ENCODE peak calls at places on chromosomes 1 and 21, in six cellular contexts. One of them, this sample, is unnamed.

GRCh38 chr1:44336668-44337067 is 18.4 kb downstream of the ERI3 start:
- DNase-seq in WTC11: no peak
- DNase-seq in A549: no peak
- DNase-seq in HCT116: no peak
- DNase-seq in H1: no peak
- DNase-seq in HepG2: no peak
- DNase-seq in this sample: no peak

GRCh38 chr1:3898994-3899775 is 887 bp downstream of the C1orf174 start:
- DNase-seq in H1: no peak
- DNase-seq in HepG2: peak
- DNase-seq in WTC11: no peak
- DNase-seq in HCT116: no peak
- DNase-seq in A549: peak
- DNase-seq in this sample: peak

GRCh38 chr1:25501235-25502058 is 42.0 kb upstream of the LDLRAP1 start:
- DNase-seq in H1: peak
- DNase-seq in WTC11: peak
- DNase-seq in A549: no peak
- DNase-seq in HCT116: peak
- DNase-seq in HepG2: peak
- DNase-seq in this sample: no peak

GRCh38 chr1:244436336-244437102 is 15.2 kb downstream of the ADSS2 start:
- DNase-seq in HepG2: no peak
- DNase-seq in A549: no peak
- DNase-seq in HCT116: no peak
- DNase-seq in H1: no peak
- DNase-seq in WTC11: no peak
- DNase-seq in this sample: no peak

GRCh38 chr1:193054169-193054675 is 4.9 kb downstream of the UCHL5 start:
- DNase-seq in H1: no peak
- DNase-seq in HepG2: no peak
- DNase-seq in HCT116: no peak
- DNase-seq in WTC11: no peak
- DNase-seq in A549: no peak
- DNase-seq in this sample: no peak

GRCh38 chr1:86811539-86811938 is 102.4 kb downstream of the SELENOF start:
- DNase-seq in HCT116: no peak
- DNase-seq in H1: peak
- DNase-seq in HepG2: peak
- DNase-seq in WTC11: peak
- DNase-seq in A549: no peak
- DNase-seq in this sample: no peak

GRCh38 chr1:27372022-27372807 is 2.4 kb downstream of the FCN3 start:
- DNase-seq in HepG2: no peak
- DNase-seq in HCT116: no peak
- DNase-seq in H1: no peak
- DNase-seq in WTC11: no peak
- DNase-seq in A549: no peak
- DNase-seq in this sample: no peak

GRCh38 chr1:23478896-23479790 is 4.8 kb downstream of the ASAP3 start:
- DNase-seq in HepG2: peak
- DNase-seq in WTC11: no peak
- DNase-seq in HCT116: no peak
- DNase-seq in H1: no peak
- DNase-seq in A549: no peak
- DNase-seq in this sample: no peak

GRCh38 chr1:31701137-31701736 is 2.6 kb downstream of the COL16A1 start:
- DNase-seq in A549: peak
- DNase-seq in WTC11: no peak
- DNase-seq in HepG2: peak
- DNase-seq in H1: no peak
- DNase-seq in HCT116: no peak
- DNase-seq in this sample: peak

GRCh38 chr1:28893403-28894102 is 20.8 kb upstream of the EPB41 start:
- DNase-seq in A549: no peak
- DNase-seq in WTC11: peak
- DNase-seq in HepG2: no peak
- DNase-seq in H1: no peak
- DNase-seq in HCT116: no peak
- DNase-seq in this sample: peak

GRCh38 chr1:234619794-234620247 is 9.8 kb upstream of the IRF2BP2 start:
- DNase-seq in A549: no peak
- DNase-seq in HCT116: no peak
- DNase-seq in WTC11: no peak
- DNase-seq in HepG2: peak
- DNase-seq in H1: no peak
- DNase-seq in this sample: peak

GRCh38 chr1:189175889-189176288 is 1301.8 kb downstream of the BRINP3 start:
- DNase-seq in HCT116: no peak
- DNase-seq in A549: no peak
- DNase-seq in WTC11: no peak
- DNase-seq in HepG2: no peak
- DNase-seq in H1: no peak
- DNase-seq in this sample: no peak

GRCh38 chr21:41932191-41932575 is 21.6 kb downstream of the C2CD2 start:
- DNase-seq in H1: no peak
- DNase-seq in HCT116: peak
- DNase-seq in A549: no peak
- DNase-seq in WTC11: no peak
- DNase-seq in HepG2: no peak
- DNase-seq in this sample: no peak

GRCh38 chr1:179921981-179922380 is 32.6 kb upstream of the CEP350 start:
- DNase-seq in HCT116: no peak
- DNase-seq in HepG2: no peak
- DNase-seq in H1: no peak
- DNase-seq in WTC11: no peak
- DNase-seq in A549: no peak
- DNase-seq in this sample: no peak

GRCh38 chr1:207831517-207832327 is 79.2 kb downstream of the CD34 start:
- DNase-seq in WTC11: no peak
- DNase-seq in HepG2: no peak
- DNase-seq in A549: no peak
- DNase-seq in H1: no peak
- DNase-seq in HCT116: no peak
- DNase-seq in this sample: no peak

GRCh38 chr21:27700974-27701614 is 734.2 kb upstream of the ADAMTS5 start:
- DNase-seq in WTC11: peak
- DNase-seq in HCT116: no peak
- DNase-seq in HepG2: peak
- DNase-seq in A549: peak
- DNase-seq in H1: peak
- DNase-seq in this sample: peak

GRCh38 chr1:17192394-17193221 is 12.3 kb upstream of the PADI1 start:
- DNase-seq in H1: no peak
- DNase-seq in HepG2: no peak
- DNase-seq in HCT116: no peak
- DNase-seq in A549: no peak
- DNase-seq in WTC11: no peak
- DNase-seq in this sample: peak

GRCh38 chr21:26804895-26805609 is 40.2 kb downstream of the ADAMTS1 start:
- DNase-seq in HCT116: no peak
- DNase-seq in HepG2: no peak
- DNase-seq in H1: no peak
- DNase-seq in WTC11: no peak
- DNase-seq in A549: no peak
- DNase-seq in this sample: no peak

GRCh38 chr1:1540015-1540816 is at the start of gene TMEM240:
- DNase-seq in HepG2: no peak
- DNase-seq in A549: no peak
- DNase-seq in H1: peak
- DNase-seq in WTC11: peak
- DNase-seq in HCT116: no peak
- DNase-seq in this sample: no peak

GRCh38 chr21:37877171-37877570 is 39.1 kb downstream of the KCNJ6 start:
- DNase-seq in HCT116: no peak
- DNase-seq in WTC11: no peak
- DNase-seq in A549: no peak
- DNase-seq in H1: no peak
- DNase-seq in HepG2: no peak
- DNase-seq in this sample: no peak

GRCh38 chr1:219926363-219926998 is 1.9 kb downstream of the SLC30A10 start:
- DNase-seq in A549: no peak
- DNase-seq in HepG2: peak
- DNase-seq in HCT116: no peak
- DNase-seq in H1: no peak
- DNase-seq in WTC11: no peak
- DNase-seq in this sample: no peak

GRCh38 chr1:194071200-194071599 is 884.8 kb upstream of the B3GALT2 start:
- DNase-seq in A549: no peak
- DNase-seq in WTC11: no peak
- DNase-seq in HCT116: no peak
- DNase-seq in H1: no peak
- DNase-seq in HepG2: no peak
- DNase-seq in this sample: no peak

GRCh38 chr1:55522353-55522903 is 307.3 kb upstream of the USP24 start:
- DNase-seq in WTC11: no peak
- DNase-seq in HCT116: no peak
- DNase-seq in H1: no peak
- DNase-seq in A549: no peak
- DNase-seq in HepG2: no peak
- DNase-seq in this sample: no peak

GRCh38 chr1:158149175-158149574 is 31.5 kb upstream of the CD1D start:
- DNase-seq in HCT116: no peak
- DNase-seq in HepG2: no peak
- DNase-seq in A549: no peak
- DNase-seq in WTC11: no peak
- DNase-seq in H1: no peak
- DNase-seq in this sample: no peak

GRCh38 chr1:84181350-84182005 is 37.4 kb downstream of the PRKACB start:
- DNase-seq in H1: no peak
- DNase-seq in WTC11: no peak
- DNase-seq in A549: no peak
- DNase-seq in HepG2: no peak
- DNase-seq in HCT116: no peak
- DNase-seq in this sample: no peak

GRCh38 chr1:52603301-52603675 is 1.1 kb downstream of the GPX7 start:
- DNase-seq in WTC11: no peak
- DNase-seq in HCT116: no peak
- DNase-seq in H1: no peak
- DNase-seq in HepG2: no peak
- DNase-seq in A549: no peak
- DNase-seq in this sample: no peak

GRCh38 chr1:228246216-228246900 is 38.5 kb downstream of the OBSCN start:
- DNase-seq in A549: no peak
- DNase-seq in HCT116: no peak
- DNase-seq in H1: no peak
- DNase-seq in WTC11: no peak
- DNase-seq in HepG2: no peak
- DNase-seq in this sample: no peak

GRCh38 chr1:80450711-80451110 is 1350.0 kb upstream of the ADGRL2 start:
- DNase-seq in WTC11: no peak
- DNase-seq in A549: no peak
- DNase-seq in HepG2: no peak
- DNase-seq in H1: no peak
- DNase-seq in HCT116: no peak
- DNase-seq in this sample: no peak

GRCh38 chr1:47513393-47513792 is 75.5 kb downstream of the FOXD2 start:
- DNase-seq in HCT116: no peak
- DNase-seq in HepG2: no peak
- DNase-seq in H1: no peak
- DNase-seq in WTC11: no peak
- DNase-seq in A549: no peak
- DNase-seq in this sample: no peak

GRCh38 chr21:35506352-35506751 is 457.2 kb upstream of the RUNX1 start:
- DNase-seq in HCT116: no peak
- DNase-seq in WTC11: no peak
- DNase-seq in H1: no peak
- DNase-seq in A549: no peak
- DNase-seq in HepG2: no peak
- DNase-seq in this sample: no peak

DNA sequence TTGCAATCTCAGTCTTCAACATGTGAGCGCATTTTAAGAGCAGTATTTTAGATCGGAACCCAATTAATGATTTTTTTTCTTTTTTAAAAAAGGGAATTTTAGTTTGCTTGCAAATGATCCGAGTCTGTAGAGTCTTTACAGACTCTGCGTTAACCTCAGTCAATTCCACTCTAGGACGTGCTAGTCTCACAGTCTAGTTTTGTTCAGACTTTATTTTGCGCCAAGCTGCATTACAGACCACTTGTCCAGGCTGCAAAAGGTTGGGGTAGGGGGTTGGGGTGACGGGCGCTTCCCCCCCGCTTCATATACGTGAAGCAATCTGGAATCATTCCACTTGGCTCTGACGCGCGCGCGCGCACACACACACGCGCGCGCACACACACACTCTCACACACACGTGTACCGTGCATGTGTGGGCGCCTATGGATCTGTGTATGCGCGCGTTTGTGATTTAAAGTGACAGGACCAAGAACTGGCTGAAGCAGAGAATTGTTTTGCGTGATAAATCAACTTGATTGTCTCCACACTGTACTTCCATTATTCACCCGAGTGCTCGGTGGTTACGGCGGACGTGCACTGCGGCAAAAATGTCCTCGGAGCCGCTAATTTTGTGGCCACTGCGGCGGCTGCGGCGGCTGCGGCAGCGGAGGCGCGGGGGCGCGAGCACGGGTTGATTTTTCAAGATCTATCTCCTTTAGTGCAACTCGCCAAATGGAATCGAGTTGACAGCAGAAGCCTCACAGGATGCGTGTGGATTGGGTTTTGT is 25.5 kb upstream of the NFIA start:
- DNase-seq in HepG2: no peak
- DNase-seq in H1: no peak
- DNase-seq in A549: no peak
- DNase-seq in HCT116: peak
- DNase-seq in WTC11: no peak
- DNase-seq in this sample: peak
- TF ChIP-seq MAX in HepG2: peak
- TF ChIP-seq MAX in H1: no peak
- TF ChIP-seq MAX in A549: peak
- TF ChIP-seq MAX in HCT116: peak
- TF ChIP-seq MAX in WTC11: no peak
- TF ChIP-seq MAX in this sample: no peak

GRCh38 chr1:177174921-177175634 is 4.3 kb downstream of the BRINP2 start:
- DNase-seq in WTC11: no peak
- DNase-seq in HepG2: no peak
- DNase-seq in HCT116: no peak
- DNase-seq in H1: no peak
- DNase-seq in A549: no peak
- DNase-seq in this sample: no peak
- TF ChIP-seq MAX in WTC11: no peak
- TF ChIP-seq MAX in HepG2: no peak
- TF ChIP-seq MAX in HCT116: no peak
- TF ChIP-seq MAX in H1: no peak
- TF ChIP-seq MAX in A549: no peak
- TF ChIP-seq MAX in this sample: no peak

GRCh38 chr1:100532645-100533044 is 5.3 kb upstream of the GPR88 start:
- DNase-seq in A549: no peak
- DNase-seq in HCT116: no peak
- DNase-seq in H1: no peak
- DNase-seq in HepG2: no peak
- DNase-seq in WTC11: no peak
- DNase-seq in this sample: no peak
- TF ChIP-seq MAX in A549: no peak
- TF ChIP-seq MAX in HCT116: no peak
- TF ChIP-seq MAX in H1: no peak
- TF ChIP-seq MAX in HepG2: no peak
- TF ChIP-seq MAX in WTC11: no peak
- TF ChIP-seq MAX in this sample: no peak

GRCh38 chr1:2643414-2644077 is 10.7 kb upstream of the MMEL1 start:
- DNase-seq in HepG2: no peak
- DNase-seq in A549: no peak
- DNase-seq in WTC11: no peak
- DNase-seq in HCT116: no peak
- DNase-seq in H1: no peak
- DNase-seq in this sample: no peak
- TF ChIP-seq MAX in HepG2: no peak
- TF ChIP-seq MAX in A549: no peak
- TF ChIP-seq MAX in WTC11: no peak
- TF ChIP-seq MAX in HCT116: no peak
- TF ChIP-seq MAX in H1: no peak
- TF ChIP-seq MAX in this sample: no peak

This sample was measured in NB4.